ENCODE peak calls at places on chromosomes 6 and 20, in five cellular contexts. E, Z, Y, U and I are unnamed samples.

GRCh38 chr6:126804255-126805064 is 314.0 kb upstream of the RSPO3 start:
- DNase-seq in Z (peak; percentile 15), U (peak; percentile 19), E (peak; percentile 66), Y (no peak), I (peak; percentile 50)

GRCh38 chr6:36479256-36479655 is 36.5 kb downstream of the KCTD20 start:
- DNase-seq in Y (no peak), U (no peak), E (no peak), Z (no peak), I (no peak)

GRCh38 chr20:2006452-2007381 is 12.9 kb upstream of the PDYN start:
- DNase-seq in E (no peak), U (peak; percentile 19), Y (no peak), Z (no peak), I (peak; percentile 61)

GRCh38 chr6:17705428-17705777 is 1.3 kb downstream of the NUP153 start:
- DNase-seq in Y (peak; percentile 62), U (peak; percentile 21), Z (peak; percentile 52), E (peak; percentile 92), I (peak; percentile 90)

GRCh38 chr6:68533339-68533795 is 101.7 kb upstream of the ADGRB3 start:
- DNase-seq in Z (no peak), E (no peak), Y (peak; percentile 38), U (no peak), I (no peak)

GRCh38 chr6:16157909-16158308 is 29.0 kb downstream of the MYLIP start:
- DNase-seq in U (no peak), Y (peak; percentile 51), Z (no peak), E (no peak), I (no peak)

GRCh38 chr6:30939473-30939872 is 1.3 kb upstream of the MUCL3 start:
- DNase-seq in U (no peak), Y (no peak), Z (no peak), E (no peak), I (peak; percentile 25)

GRCh38 chr6:165308926-165309731 is at the start of gene C6orf118:
- DNase-seq in U (no peak), Z (no peak), Y (peak; percentile 84), E (no peak), I (peak; percentile 78)

GRCh38 chr6:138805431-138805830 is 9.5 kb downstream of the ECT2L start:
- DNase-seq in Z (no peak), U (no peak), E (peak; percentile 14), Y (no peak), I (peak; percentile 45)

GRCh38 chr20:52150440-52151258 is 40.9 kb downstream of the ZFP64 start:
- DNase-seq in U (peak; percentile 33), Z (peak; percentile 30), E (peak; percentile 66), Y (no peak), I (peak; percentile 76)

GRCh38 chr20:5205348-5206210 is 78.8 kb downstream of the CDS2 start:
- DNase-seq in E (peak; percentile 83), Y (peak; percentile 83), U (peak; percentile 33), Z (peak; percentile 40), I (peak; percentile 90)

GRCh38 chr20:39961667-39962066 is 727.4 kb downstream of the MAFB start:
- DNase-seq in U (no peak), E (no peak), Z (no peak), Y (no peak), I (no peak)

GRCh38 chr6:2026133-2026532 is 219.3 kb downstream of the GMDS start:
- DNase-seq in U (no peak), E (no peak), Y (no peak), Z (no peak), I (no peak)

GRCh38 chr6:92756912-92757311 is 662.4 kb downstream of the EPHA7 start:
- DNase-seq in E (peak; percentile 62), Z (no peak), Y (no peak), U (no peak), I (no peak)